ENCODE peak calls at places on chromosome 12, in six cellular contexts. One of them, this sample, is unnamed.

GRCh38 chr12:1117970-1118563 is 127.0 kb downstream of the ERC1 start:
- DNase-seq in iris pigment epithelial cell: peak
- DNase-seq in heart right ventricle: peak
- DNase-seq in fibroblast of pulmonary artery: peak
- DNase-seq in HEK293T: peak
- DNase-seq in HS-27A: peak
- DNase-seq in this sample: peak

GRCh38 chr12:58803893-58804292 is 116.4 kb downstream of the LRIG3 start:
- DNase-seq in HEK293T: no peak
- DNase-seq in fibroblast of pulmonary artery: peak
- DNase-seq in heart right ventricle: no peak
- DNase-seq in iris pigment epithelial cell: peak
- DNase-seq in HS-27A: peak
- DNase-seq in this sample: no peak

GRCh38 chr12:96368233-96368632 is 32.0 kb downstream of the CDK17 start:
- DNase-seq in heart right ventricle: peak
- DNase-seq in iris pigment epithelial cell: no peak
- DNase-seq in HEK293T: no peak
- DNase-seq in fibroblast of pulmonary artery: no peak
- DNase-seq in HS-27A: no peak
- DNase-seq in this sample: peak

GRCh38 chr12:91316825-91317224 is 134.2 kb upstream of the DCN start:
- DNase-seq in iris pigment epithelial cell: peak
- DNase-seq in fibroblast of pulmonary artery: peak
- DNase-seq in HS-27A: peak
- DNase-seq in HEK293T: no peak
- DNase-seq in heart right ventricle: no peak
- DNase-seq in this sample: no peak

GRCh38 chr12:25051583-25052190 is 102.8 kb upstream of the BCAT1 start:
- DNase-seq in HS-27A: no peak
- DNase-seq in iris pigment epithelial cell: no peak
- DNase-seq in fibroblast of pulmonary artery: no peak
- DNase-seq in HEK293T: no peak
- DNase-seq in heart right ventricle: no peak
- DNase-seq in this sample: no peak

GRCh38 chr12:33988888-33989287 is 33.4 kb upstream of the ALG10 start:
- DNase-seq in iris pigment epithelial cell: no peak
- DNase-seq in HEK293T: no peak
- DNase-seq in fibroblast of pulmonary artery: no peak
- DNase-seq in heart right ventricle: no peak
- DNase-seq in HS-27A: no peak
- DNase-seq in this sample: no peak

GRCh38 chr12:61414470-61414869 is 845.7 kb upstream of the USP15 start:
- DNase-seq in heart right ventricle: no peak
- DNase-seq in HEK293T: no peak
- DNase-seq in HS-27A: no peak
- DNase-seq in fibroblast of pulmonary artery: no peak
- DNase-seq in iris pigment epithelial cell: no peak
- DNase-seq in this sample: no peak

GRCh38 chr12:64744422-64745258 is 14.6 kb downstream of the GNS start:
- DNase-seq in heart right ventricle: no peak
- DNase-seq in HS-27A: no peak
- DNase-seq in HEK293T: no peak
- DNase-seq in iris pigment epithelial cell: peak
- DNase-seq in fibroblast of pulmonary artery: peak
- DNase-seq in this sample: no peak

GRCh38 chr12:130014485-130014807 is 110.6 kb upstream of the TMEM132D start:
- DNase-seq in fibroblast of pulmonary artery: no peak
- DNase-seq in iris pigment epithelial cell: no peak
- DNase-seq in HEK293T: no peak
- DNase-seq in HS-27A: no peak
- DNase-seq in heart right ventricle: no peak
- DNase-seq in this sample: no peak

GRCh38 chr12:94969424-94969823 is 34.1 kb downstream of the NDUFA12 start:
- DNase-seq in iris pigment epithelial cell: no peak
- DNase-seq in HEK293T: no peak
- DNase-seq in heart right ventricle: no peak
- DNase-seq in fibroblast of pulmonary artery: no peak
- DNase-seq in HS-27A: no peak
- DNase-seq in this sample: no peak

GRCh38 chr12:10385181-10385613 is 4.6 kb downstream of the KLRK1 start:
- DNase-seq in heart right ventricle: no peak
- DNase-seq in fibroblast of pulmonary artery: peak
- DNase-seq in HS-27A: no peak
- DNase-seq in HEK293T: no peak
- DNase-seq in iris pigment epithelial cell: peak
- DNase-seq in this sample: no peak

GRCh38 chr12:29562167-29562776 is 64.8 kb upstream of the OVCH1 start:
- DNase-seq in HEK293T: no peak
- DNase-seq in HS-27A: peak
- DNase-seq in heart right ventricle: peak
- DNase-seq in fibroblast of pulmonary artery: peak
- DNase-seq in iris pigment epithelial cell: peak
- DNase-seq in this sample: no peak

GRCh38 chr12:57085999-57086950 is 2.6 kb upstream of the NAB2 start:
- DNase-seq in HEK293T: peak
- DNase-seq in iris pigment epithelial cell: peak
- DNase-seq in HS-27A: no peak
- DNase-seq in heart right ventricle: peak
- DNase-seq in fibroblast of pulmonary artery: peak
- DNase-seq in this sample: peak

GRCh38 chr12:39199371-39199770 is 243.5 kb downstream of the KIF21A start:
- DNase-seq in HEK293T: no peak
- DNase-seq in fibroblast of pulmonary artery: peak
- DNase-seq in iris pigment epithelial cell: peak
- DNase-seq in heart right ventricle: no peak
- DNase-seq in HS-27A: no peak
- DNase-seq in this sample: no peak

GRCh38 chr12:110619534-110619953 is 5.6 kb downstream of the TCTN1 start:
- DNase-seq in iris pigment epithelial cell: peak
- DNase-seq in heart right ventricle: no peak
- DNase-seq in HEK293T: no peak
- DNase-seq in HS-27A: no peak
- DNase-seq in fibroblast of pulmonary artery: no peak
- DNase-seq in this sample: no peak